ENCODE peak calls at places on chromosomes 2 and 18, in nine cellular contexts. H, I, V, M, U, N, R, B and C are unnamed samples.

GRCh38 chr2:38030590-38031326 is 45.2 kb downstream of the CYP1B1 start:
- DNase-seq in I (no peak), R (no peak), H (no peak), M (no peak), N (no peak), B (peak), U (no peak), V (no peak), C (no peak)

GRCh38 chr2:240685771-240686371 is 3.2 kb upstream of the AQP12B start:
- DNase-seq in B (no peak), U (no peak), V (peak), H (no peak), R (peak), N (no peak), M (peak), I (no peak), C (peak)

GRCh38 chr2:173079141-173079540 is 3.5 kb downstream of the MAP3K20 start:
- DNase-seq in I (peak), U (no peak), N (no peak), M (peak), R (no peak), H (no peak), B (no peak), V (no peak), C (no peak)

GRCh38 chr18:79887181-79888000 is 64.1 kb downstream of the SLC66A2 start:
- DNase-seq in H (no peak), M (no peak), B (no peak), N (no peak), V (no peak), R (peak), I (no peak), U (no peak), C (no peak)

GRCh38 chr2:5042666-5043440 is 649.3 kb upstream of the SOX11 start:
- DNase-seq in U (no peak), H (no peak), M (no peak), N (no peak), R (no peak), V (no peak), B (no peak), I (no peak), C (no peak)

GRCh38 chr2:32772623-32773221 is 144.9 kb downstream of the TTC27 start:
- DNase-seq in M (peak), N (peak), B (peak), U (no peak), H (no peak), V (no peak), I (peak), R (peak), C (no peak)

GRCh38 chr2:157877761-157878400 is 1.8 kb upstream of the ACVR1 start:
- DNase-seq in U (no peak), R (no peak), M (no peak), I (no peak), H (no peak), N (no peak), V (no peak), B (no peak), C (no peak)

GRCh38 chr2:144660518-144661316 is 140.8 kb upstream of the ZEB2 start:
- DNase-seq in M (peak), H (no peak), N (peak), R (no peak), B (no peak), V (no peak), I (peak), U (no peak), C (no peak)

GRCh38 chr2:19911799-19912509 is 10.2 kb upstream of the TTC32 start:
- DNase-seq in U (no peak), M (peak), V (no peak), N (peak), I (peak), B (peak), R (no peak), H (no peak), C (no peak)

GRCh38 chr2:126749537-126749936 is 93.6 kb downstream of the GYPC start:
- DNase-seq in V (no peak), N (no peak), H (no peak), I (peak), B (peak), U (no peak), R (no peak), M (no peak), C (no peak)

GRCh38 chr2:96816836-96817702 is 1.0 kb downstream of the CNNM3 start:
- DNase-seq in M (no peak), N (peak), H (no peak), V (no peak), I (peak), R (peak), B (peak), U (no peak), C (no peak)

GRCh38 chr2:27003857-27004256 is 28.9 kb upstream of the TMEM214 start:
- DNase-seq in H (no peak), B (peak), V (no peak), N (peak), M (peak), I (peak), R (no peak), U (no peak), C (peak)

GRCh38 chr2:133986881-133987793 is 266.7 kb upstream of the MGAT5 start:
- DNase-seq in H (no peak), V (no peak), B (no peak), U (no peak), M (peak), I (peak), N (no peak), R (no peak), C (no peak)

GRCh38 chr2:73930386-73930785 is 3.7 kb downstream of the DGUOK start:
- DNase-seq in I (no peak), U (no peak), M (no peak), V (no peak), B (no peak), H (no peak), N (no peak), R (no peak), C (no peak)

GRCh38 chr2:8566788-8567468 is 114.9 kb upstream of the ID2 start:
- DNase-seq in V (no peak), B (no peak), I (no peak), M (no peak), R (no peak), U (no peak), N (no peak), H (no peak), C (no peak)

GRCh38 chr2:85976106-85976920 is 87.5 kb upstream of the ST3GAL5 start:
- DNase-seq in R (no peak), N (no peak), I (no peak), H (no peak), B (peak), M (no peak), V (no peak), U (no peak), C (no peak)

GRCh38 chr2:45950606-45951005 is 299.1 kb downstream of the PRKCE start:
- DNase-seq in R (no peak), V (no peak), B (no peak), H (no peak), I (no peak), N (no peak), M (no peak), U (no peak), C (no peak)

GRCh38 chr2:96688649-96689430 is 46.3 kb downstream of the FER1L5 start:
- DNase-seq in I (no peak), U (no peak), V (no peak), B (no peak), M (no peak), R (no peak), H (no peak), N (no peak), C (no peak)

GRCh38 chr2:169139993-169140767 is 70.8 kb downstream of the DHRS9 start:
- DNase-seq in V (no peak), B (no peak), N (no peak), U (no peak), I (no peak), H (no peak), M (no peak), R (no peak), C (no peak)
- TF ChIP-seq CTCF in V (no peak), B (no peak), N (no peak), U (no peak), I (no peak), H (no peak), M (no peak), R (no peak), C (no peak)

GRCh38 chr2:54429055-54429454 is 27.1 kb upstream of the SPTBN1 start:
- DNase-seq in R (no peak), H (no peak), M (no peak), N (peak), B (peak), V (no peak), U (no peak), I (no peak), C (no peak)

GRCh38 chr2:54428401-54428800 is 27.7 kb upstream of the SPTBN1 start:
- DNase-seq in B (no peak), I (no peak), N (peak), H (no peak), V (no peak), M (no peak), R (no peak), U (peak), C (no peak)

GRCh38 chr2:54429811-54430600 is 26.1 kb upstream of the SPTBN1 start:
- DNase-seq in R (no peak), B (no peak), N (no peak), M (no peak), U (no peak), V (no peak), H (no peak), I (no peak), C (no peak)

GRCh38 chr2:54432181-54433020 is 23.7 kb upstream of the SPTBN1 start:
- DNase-seq in M (no peak), N (no peak), R (no peak), V (no peak), B (no peak), U (no peak), H (no peak), I (no peak), C (no peak)

DNA sequence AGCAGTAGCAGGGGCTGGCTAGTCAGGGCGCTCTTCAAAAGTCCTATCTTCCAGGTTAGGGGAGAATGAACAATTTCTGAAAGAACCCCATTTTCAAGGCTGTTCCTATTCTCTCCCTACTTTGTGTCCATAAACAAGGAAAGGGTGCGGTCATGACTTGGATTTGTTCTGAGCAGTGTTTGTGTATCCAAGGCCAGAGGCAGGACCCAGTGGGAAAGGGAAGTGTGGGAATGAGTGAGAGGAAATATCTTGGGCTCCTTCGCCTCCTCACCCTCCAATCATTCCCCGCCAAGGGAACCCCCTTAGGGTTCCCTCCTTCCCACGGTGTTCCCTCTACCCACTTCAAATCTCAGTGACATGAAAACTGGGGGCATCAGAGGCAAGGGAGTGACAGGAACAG is 25.5 kb upstream of the SPTBN1 start:
- DNase-seq in M (no peak), U (no peak), V (no peak), B (no peak), H (no peak), R (no peak), N (no peak), I (no peak), C (no peak)
- TF ChIP-seq CTCF in M (no peak), U (no peak), V (no peak), B (no peak), H (no peak), R (no peak), N (no peak), I (no peak), C (no peak)

DNA sequence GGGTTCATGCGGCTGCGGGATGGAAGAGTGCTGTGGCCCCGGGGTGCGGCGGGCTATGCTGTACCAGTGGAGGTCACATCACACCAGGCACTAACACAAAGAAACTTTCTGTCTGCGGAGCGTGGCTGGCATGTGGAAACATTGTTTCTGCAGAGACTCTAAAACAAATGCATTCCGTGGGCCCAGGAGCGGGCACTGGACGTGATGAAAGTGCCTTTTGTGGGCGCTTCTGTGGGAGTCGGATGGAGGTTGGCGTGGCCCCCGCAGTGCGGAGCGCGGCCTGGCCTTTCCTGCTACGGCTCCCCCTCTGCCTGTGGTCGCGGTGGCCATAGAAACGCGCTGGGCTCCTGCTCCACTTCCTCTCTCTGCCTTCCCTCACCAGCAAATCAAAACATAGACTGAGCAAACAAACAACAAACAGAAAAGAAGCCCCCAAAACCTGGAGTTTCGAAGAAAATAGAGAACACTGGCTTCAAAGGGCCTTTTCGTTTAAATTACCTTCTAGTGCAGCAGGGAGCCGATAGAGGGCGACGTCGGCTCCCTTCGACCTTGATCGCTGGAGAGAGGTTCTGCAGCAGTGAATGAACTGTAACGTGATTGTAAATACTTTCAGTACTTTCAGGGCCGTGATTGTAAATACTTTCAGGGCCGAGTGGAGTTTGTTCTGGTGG is 51.4 kb downstream of the KIF5C start:
- DNase-seq in V (no peak), N (no peak), R (peak), M (peak), H (no peak), B (peak), U (no peak), I (peak), C (no peak)
- TF ChIP-seq CTCF in V (peak), N (peak), R (peak), M (peak), H (no peak), B (peak), U (peak), I (peak), C (no peak)

GRCh38 chr18:32956591-32957310 is 183.9 kb upstream of the KLHL14 start:
- DNase-seq in U (no peak), N (peak), V (no peak), H (no peak), R (peak), I (peak), B (peak), M (peak), C (no peak)
- TF ChIP-seq CTCF in U (no peak), N (peak), V (no peak), H (no peak), R (peak), I (peak), B (peak), M (no peak), C (no peak)

DNA sequence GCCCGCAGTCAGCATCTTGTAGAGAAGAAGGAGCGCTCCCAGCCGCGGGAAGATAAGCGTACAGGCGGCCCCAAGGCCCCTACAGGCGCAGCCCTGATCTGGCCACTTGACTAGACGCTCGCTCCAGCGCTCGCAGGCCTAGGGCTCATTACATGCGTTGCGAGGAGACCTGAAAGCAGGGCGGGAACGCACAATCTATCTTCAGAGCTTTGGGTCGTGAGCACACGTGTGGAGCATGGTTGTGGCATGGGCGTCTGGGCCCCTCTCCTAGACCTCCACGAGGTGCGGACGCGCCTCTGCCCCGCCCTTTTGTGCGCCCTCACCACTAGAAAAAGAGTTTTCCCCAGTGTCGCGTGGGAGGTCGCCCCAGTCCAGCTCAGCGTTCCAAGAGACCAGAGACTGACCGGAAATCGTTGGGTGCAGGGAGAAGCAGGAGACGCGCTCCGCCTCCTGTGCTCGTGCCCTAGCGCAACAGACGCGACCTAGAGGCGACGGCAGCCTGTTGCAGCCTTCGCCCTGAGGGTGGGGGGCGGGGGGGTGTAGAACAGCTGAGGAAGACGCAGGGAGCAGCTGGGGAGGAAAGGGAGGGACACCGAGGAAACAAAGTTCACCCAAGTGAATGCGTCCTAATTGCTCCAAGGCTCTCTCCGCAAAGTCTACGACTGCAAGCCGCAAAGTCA is 12.6 kb downstream of the NR4A2 start:
- DNase-seq in R (peak), N (peak), U (peak), B (peak), V (peak), M (no peak), I (peak), H (no peak), C (peak)
- TF ChIP-seq CTCF in R (no peak), N (no peak), U (peak), B (no peak), V (peak), M (no peak), I (peak), H (no peak), C (no peak)

DNA sequence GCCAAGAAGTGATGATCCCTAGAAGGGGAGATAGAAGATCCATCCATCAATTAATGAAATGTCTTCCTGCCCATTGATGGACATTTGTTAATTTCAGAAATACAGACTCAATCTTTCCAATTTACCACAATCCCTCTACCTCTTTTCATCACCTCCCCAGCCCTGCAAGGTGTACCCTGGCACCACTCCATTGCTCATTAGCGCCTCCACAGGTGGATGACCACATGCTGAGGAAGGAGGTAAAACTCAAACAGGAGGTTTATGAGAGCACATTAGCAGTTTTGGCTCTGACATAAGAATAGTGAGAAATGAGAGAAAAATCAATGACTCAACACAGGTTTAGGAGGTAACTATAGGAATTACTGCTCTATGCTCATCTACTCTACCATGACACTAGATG is 208.0 kb downstream of the C1D start:
- DNase-seq in N (no peak), V (no peak), M (no peak), I (no peak), R (no peak), B (no peak), H (no peak), U (no peak), C (no peak)
- TF ChIP-seq CTCF in N (no peak), V (no peak), M (peak), I (no peak), R (peak), B (no peak), H (no peak), U (no peak), C (no peak)

GRCh38 chr2:113225505-113226259 is 51.9 kb downstream of the PSD4 start:
- DNase-seq in B (no peak), I (peak), M (no peak), N (peak), V (no peak), H (no peak), U (no peak), R (peak), C (no peak)

GRCh38 chr2:113227698-113228097 is 51.0 kb downstream of the PAX8 start:
- DNase-seq in H (no peak), N (no peak), I (no peak), B (no peak), R (no peak), M (no peak), U (no peak), V (no peak), C (no peak)

GRCh38 chr2:113226462-113226861 is 52.3 kb downstream of the PAX8 start:
- DNase-seq in I (no peak), N (no peak), B (no peak), V (no peak), U (no peak), M (no peak), R (no peak), H (no peak), C (no peak)

GRCh38 chr2:113228351-113228750 is 50.4 kb downstream of the PAX8 start:
- DNase-seq in R (no peak), M (no peak), N (no peak), V (no peak), I (no peak), B (no peak), H (no peak), U (no peak), C (no peak)

GRCh38 chr2:113227290-113227689 is 51.4 kb downstream of the PAX8 start:
- DNase-seq in N (no peak), M (no peak), B (no peak), I (no peak), R (no peak), V (no peak), H (no peak), U (no peak), C (no peak)
- TF ChIP-seq CTCF in N (no peak), M (no peak), B (no peak), I (peak), R (no peak), V (no peak), H (no peak), U (no peak), C (no peak)

GRCh38 chr2:175181104-175181876 is at the start of gene ATP5MC3:
- DNase-seq in M (peak), H (peak), B (peak), U (peak), N (peak), R (peak), V (peak), I (peak), C (peak)
- TF ChIP-seq CTCF in M (peak), H (no peak), B (peak), U (no peak), N (no peak), R (peak), V (peak), I (peak), C (no peak)